ENCODE peak calls at places on chromosomes 13 and 19, in eight cellular contexts. One of them, this sample, is unnamed.

GRCh38 chr19:5281588-5281987 is 59.0 kb downstream of the PTPRS start:
- DNase-seq in IMR-90: no peak
- DNase-seq in anterior cingulate cortex: no peak
- DNase-seq in activated CD4-positive, alpha-beta T cell treated with anti-CD3 and anti-CD28 coated beads for 36 hours: no peak
- DNase-seq in left ventricle myocardium inferior: peak
- DNase-seq in T-helper 9 cell: no peak
- DNase-seq in NCI-H2029 treated with DMSO at 0.1 percent for 48 hours: no peak
- DNase-seq in C1 segment of cervical spinal cord: no peak
- DNase-seq in this sample: no peak

GRCh38 chr19:10766681-10767201 is 48.9 kb downstream of the DNM2 start:
- DNase-seq in IMR-90: peak
- DNase-seq in anterior cingulate cortex: no peak
- DNase-seq in activated CD4-positive, alpha-beta T cell treated with anti-CD3 and anti-CD28 coated beads for 36 hours: no peak
- DNase-seq in left ventricle myocardium inferior: peak
- DNase-seq in T-helper 9 cell: no peak
- DNase-seq in NCI-H2029 treated with DMSO at 0.1 percent for 48 hours: no peak
- DNase-seq in C1 segment of cervical spinal cord: peak
- DNase-seq in this sample: no peak

GRCh38 chr13:22126433-22127021 is 455.7 kb downstream of the FGF9 start:
- DNase-seq in IMR-90: no peak
- DNase-seq in anterior cingulate cortex: no peak
- DNase-seq in activated CD4-positive, alpha-beta T cell treated with anti-CD3 and anti-CD28 coated beads for 36 hours: no peak
- DNase-seq in left ventricle myocardium inferior: no peak
- DNase-seq in T-helper 9 cell: no peak
- DNase-seq in NCI-H2029 treated with DMSO at 0.1 percent for 48 hours: no peak
- DNase-seq in C1 segment of cervical spinal cord: no peak
- DNase-seq in this sample: peak

GRCh38 chr19:4642625-4643024 is 3.3 kb downstream of the TNFAIP8L1 start:
- DNase-seq in IMR-90: no peak
- DNase-seq in anterior cingulate cortex: no peak
- DNase-seq in activated CD4-positive, alpha-beta T cell treated with anti-CD3 and anti-CD28 coated beads for 36 hours: no peak
- DNase-seq in left ventricle myocardium inferior: no peak
- DNase-seq in T-helper 9 cell: no peak
- DNase-seq in NCI-H2029 treated with DMSO at 0.1 percent for 48 hours: no peak
- DNase-seq in C1 segment of cervical spinal cord: no peak
- DNase-seq in this sample: no peak

GRCh38 chr13:41411536-41411935 is 45.8 kb upstream of the RGCC start:
- DNase-seq in IMR-90: peak
- DNase-seq in anterior cingulate cortex: no peak
- DNase-seq in activated CD4-positive, alpha-beta T cell treated with anti-CD3 and anti-CD28 coated beads for 36 hours: peak
- DNase-seq in left ventricle myocardium inferior: no peak
- DNase-seq in T-helper 9 cell: no peak
- DNase-seq in NCI-H2029 treated with DMSO at 0.1 percent for 48 hours: no peak
- DNase-seq in C1 segment of cervical spinal cord: no peak
- DNase-seq in this sample: no peak

GRCh38 chr13:51717786-51718398 is 86.1 kb downstream of the DHRS12 start:
- DNase-seq in IMR-90: peak
- DNase-seq in anterior cingulate cortex: no peak
- DNase-seq in activated CD4-positive, alpha-beta T cell treated with anti-CD3 and anti-CD28 coated beads for 36 hours: no peak
- DNase-seq in left ventricle myocardium inferior: no peak
- DNase-seq in T-helper 9 cell: no peak
- DNase-seq in NCI-H2029 treated with DMSO at 0.1 percent for 48 hours: peak
- DNase-seq in C1 segment of cervical spinal cord: no peak
- DNase-seq in this sample: no peak

GRCh38 chr13:112245959-112246358 is 130.2 kb upstream of the SPACA7 start:
- DNase-seq in IMR-90: no peak
- DNase-seq in anterior cingulate cortex: no peak
- DNase-seq in activated CD4-positive, alpha-beta T cell treated with anti-CD3 and anti-CD28 coated beads for 36 hours: no peak
- DNase-seq in left ventricle myocardium inferior: no peak
- DNase-seq in T-helper 9 cell: no peak
- DNase-seq in NCI-H2029 treated with DMSO at 0.1 percent for 48 hours: no peak
- DNase-seq in C1 segment of cervical spinal cord: no peak
- DNase-seq in this sample: no peak

GRCh38 chr13:24511824-24512207 is 762 bp downstream of the PARP4 start:
- DNase-seq in IMR-90: no peak
- DNase-seq in anterior cingulate cortex: no peak
- DNase-seq in activated CD4-positive, alpha-beta T cell treated with anti-CD3 and anti-CD28 coated beads for 36 hours: no peak
- DNase-seq in left ventricle myocardium inferior: no peak
- DNase-seq in T-helper 9 cell: no peak
- DNase-seq in NCI-H2029 treated with DMSO at 0.1 percent for 48 hours: peak
- DNase-seq in C1 segment of cervical spinal cord: no peak
- DNase-seq in this sample: no peak

This sample was measured in activated CD8-positive, alpha-beta T cell treated with anti-CD3 and anti-CD28 coated beads for 36 hours.